ENCODE peak calls at places on chromosomes 3 and 15, in nine cellular contexts. Z is left lung; W is stomach; F is prostate gland; A is MCF 10A; C is fibroblast of lung; I is Calu3; S is CD4-positive, alpha-beta T cell; O is body of pancreas. Q is an unnamed sample.

GRCh38 chr15:32824777-32825176 is 107.0 kb downstream of the GREM1 start:
- DNase-seq in W (no peak), S (no peak), A (peak; percentile 67), F (no peak), O (no peak), Z (no peak), I (no peak), C (peak; percentile 97), Q (no peak)

GRCh38 chr15:64865126-64865997 is 23.6 kb downstream of the PLEKHO2 start:
- DNase-seq in I (no peak), W (no peak), S (no peak), Z (no peak), A (no peak), O (no peak), F (no peak), C (no peak), Q (no peak)

GRCh38 chr3:126017310-126017709 is 48.3 kb downstream of the ROPN1B start:
- DNase-seq in W (no peak), O (no peak), A (no peak), F (no peak), S (no peak), C (no peak), I (no peak), Z (no peak), Q (no peak)

GRCh38 chr15:70165811-70166284 is 68.1 kb upstream of the TLE3 start:
- DNase-seq in A (no peak), W (peak; percentile 38), I (no peak), Z (no peak), S (no peak), C (peak; percentile 44), O (peak; percentile 77), F (peak; percentile 25), Q (no peak)

GRCh38 chr3:89262561-89262960 is 155.1 kb downstream of the EPHA3 start:
- DNase-seq in F (no peak), A (no peak), W (no peak), O (no peak), C (no peak), S (no peak), Z (peak; percentile 54), I (no peak), Q (no peak)

GRCh38 chr15:75844629-75845390 is 1.6 kb downstream of the UBE2Q2 start:
- DNase-seq in C (no peak), I (no peak), S (no peak), A (no peak), W (no peak), F (no peak), O (no peak), Z (no peak), Q (no peak)

GRCh38 chr3:172222474-172223071 is 183.2 kb downstream of the FNDC3B start:
- DNase-seq in C (no peak), A (no peak), O (no peak), Z (no peak), W (no peak), S (no peak), I (no peak), F (no peak), Q (no peak)

GRCh38 chr15:66685638-66686150 is 16.3 kb upstream of the SMAD6 start:
- DNase-seq in A (no peak), S (no peak), C (no peak), W (no peak), O (no peak), I (no peak), F (no peak), Z (no peak), Q (no peak)

GRCh38 chr3:181230258-181230657 is 240.7 kb upstream of the DNAJC19 start:
- DNase-seq in C (no peak), A (no peak), O (no peak), F (no peak), S (no peak), Z (peak; percentile 32), I (no peak), W (no peak), Q (no peak)
- TF ChIP-seq CTCF in C (no peak), A (no peak), O (no peak), F (no peak), S (no peak), Z (no peak), I (no peak), W (no peak), Q (no peak)

GRCh38 chr3:46662771-46663551 is 30.5 kb downstream of the ALS2CL start:
- DNase-seq in C (peak; percentile 45), W (peak; percentile 28), I (no peak), F (no peak), Z (peak; percentile 39), O (peak; percentile 45), S (no peak), A (no peak), Q (no peak)

GRCh38 chr3:46661776-46662766 is 31.4 kb downstream of the ALS2CL start:
- DNase-seq in S (no peak), A (no peak), O (no peak), I (no peak), F (no peak), Z (peak; percentile 61), W (no peak), C (no peak), Q (no peak)

GRCh38 chr3:46659285-46659684 is 34.2 kb downstream of the ALS2CL start:
- DNase-seq in Z (peak; percentile 34), S (no peak), F (no peak), C (no peak), A (no peak), I (no peak), O (no peak), W (no peak), Q (no peak)

GRCh38 chr3:46660003-46660402 is 33.5 kb downstream of the ALS2CL start:
- DNase-seq in O (no peak), F (no peak), W (no peak), S (no peak), I (no peak), A (no peak), C (no peak), Z (peak; percentile 37), Q (no peak)

DNA sequence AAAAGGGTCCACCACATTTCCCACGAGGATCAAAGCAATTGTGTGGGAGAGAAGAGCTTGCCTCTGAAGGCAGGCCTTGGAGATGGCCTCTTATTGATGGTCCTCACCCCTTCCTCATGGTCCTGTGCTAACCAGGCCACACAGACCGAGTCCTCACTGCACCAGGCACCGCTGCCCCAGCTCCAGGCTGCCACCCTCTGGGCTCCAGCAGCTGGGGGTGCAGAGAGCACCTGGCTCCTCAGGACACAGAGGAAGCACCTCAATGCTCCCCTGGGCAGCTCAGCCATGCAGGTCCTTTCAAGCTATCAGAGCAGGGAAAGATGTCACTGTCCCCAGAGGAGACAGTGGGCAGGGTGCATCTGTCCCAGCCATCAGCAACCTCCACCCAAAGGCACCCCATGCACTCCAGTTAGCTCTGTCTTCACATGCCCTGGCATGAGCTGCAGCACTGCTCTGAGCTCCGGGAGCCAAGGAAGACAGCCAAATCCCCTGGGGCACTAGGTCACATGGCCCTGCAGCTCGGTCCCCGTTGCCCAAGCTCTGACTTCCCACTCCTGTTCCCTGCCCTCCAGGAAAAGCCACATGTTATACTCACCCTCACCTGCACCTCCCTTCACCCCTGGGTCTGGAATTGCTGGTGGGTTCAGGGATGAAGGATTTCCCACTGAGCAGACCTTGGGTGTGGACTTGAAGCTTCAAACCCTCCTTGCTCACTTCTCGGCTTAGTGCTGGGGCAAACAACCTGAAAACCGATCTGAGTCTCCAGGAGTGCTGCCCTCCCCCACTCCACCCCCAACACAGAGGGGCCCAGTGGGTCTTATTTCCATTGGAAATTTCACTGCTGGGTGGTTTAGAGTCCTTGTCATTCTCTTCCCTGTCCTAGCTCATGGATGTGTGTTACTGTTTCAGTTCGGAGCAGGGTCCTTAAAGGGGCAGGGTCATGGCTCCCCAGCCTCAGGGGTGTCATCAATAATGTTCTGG is 32.6 kb downstream of the ALS2CL start:
- DNase-seq in Z (peak; percentile 36), O (no peak), A (peak; percentile 60), F (peak; percentile 73), W (peak; percentile 19), S (no peak), C (no peak), I (no peak), Q (no peak)
- TF ChIP-seq CTCF in Z (no peak), O (no peak), A (no peak), F (no peak), W (no peak), S (no peak), C (no peak), I (no peak), Q (no peak)

DNA sequence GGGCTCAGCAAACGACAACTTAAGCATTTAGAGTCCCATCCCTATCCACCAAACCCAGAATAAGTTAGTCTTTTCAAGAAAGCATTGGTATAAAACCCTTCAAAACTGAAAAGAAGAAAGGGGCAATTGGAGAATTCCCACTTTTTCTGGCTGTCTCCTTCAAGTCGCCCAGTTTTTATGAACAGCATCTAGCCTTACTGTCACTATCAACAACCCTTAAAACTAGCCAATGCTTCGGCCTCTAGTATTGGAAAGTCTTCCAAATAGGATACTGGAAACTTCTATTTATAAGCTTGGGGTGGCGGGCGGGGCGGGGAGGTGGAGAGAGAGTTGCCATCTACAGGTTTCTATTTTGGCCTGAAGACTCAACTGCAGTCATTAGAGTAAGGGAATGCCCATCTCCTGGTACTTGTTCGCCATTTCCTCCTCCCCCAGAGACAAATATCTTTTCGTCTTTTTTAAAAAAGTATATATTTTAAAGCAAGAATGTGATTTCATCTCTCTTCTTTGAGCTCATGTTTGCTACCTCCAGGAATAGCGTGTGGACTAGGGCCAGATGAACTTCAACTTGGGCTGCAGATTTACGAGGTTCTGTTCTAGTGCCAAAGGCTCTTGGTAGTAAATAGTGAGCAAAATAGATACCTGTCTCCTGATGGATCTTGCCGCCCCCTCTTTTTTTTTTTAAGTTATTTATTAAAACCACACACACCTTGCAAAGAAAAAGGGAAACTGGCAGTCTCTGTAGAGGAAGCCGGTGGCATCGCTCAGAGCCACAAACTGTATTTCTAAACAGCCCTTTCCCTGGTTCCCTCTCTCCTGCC is 2.7 kb downstream of the BCL6 start:
- DNase-seq in F (peak; percentile 82), Z (no peak), C (peak; percentile 57), W (peak; percentile 55), O (peak; percentile 52), S (no peak), A (peak; percentile 59), I (no peak), Q (no peak)
- TF ChIP-seq CTCF in F (no peak), Z (no peak), C (no peak), W (no peak), O (no peak), S (peak; percentile 9), A (no peak), I (no peak), Q (no peak)

GRCh38 chr3:11507719-11508118 is 136.0 kb downstream of the VGLL4 start:
- DNase-seq in F (no peak), I (no peak), C (no peak), W (no peak), Z (no peak), S (no peak), A (no peak), O (no peak), Q (no peak)

GRCh38 chr3:11510001-11510760 is 133.5 kb downstream of the VGLL4 start:
- DNase-seq in I (no peak), O (no peak), F (no peak), A (no peak), S (no peak), W (no peak), C (no peak), Z (no peak), Q (no peak)

GRCh38 chr3:11513817-11514135 is 129.9 kb downstream of the VGLL4 start:
- DNase-seq in I (no peak), O (no peak), A (no peak), F (no peak), C (peak; percentile 39), S (no peak), W (no peak), Z (no peak), Q (no peak)

GRCh38 chr3:11508346-11509174 is 135.2 kb downstream of the VGLL4 start:
- DNase-seq in O (no peak), C (no peak), A (no peak), I (no peak), W (no peak), F (no peak), Z (no peak), S (no peak), Q (no peak)

DNA sequence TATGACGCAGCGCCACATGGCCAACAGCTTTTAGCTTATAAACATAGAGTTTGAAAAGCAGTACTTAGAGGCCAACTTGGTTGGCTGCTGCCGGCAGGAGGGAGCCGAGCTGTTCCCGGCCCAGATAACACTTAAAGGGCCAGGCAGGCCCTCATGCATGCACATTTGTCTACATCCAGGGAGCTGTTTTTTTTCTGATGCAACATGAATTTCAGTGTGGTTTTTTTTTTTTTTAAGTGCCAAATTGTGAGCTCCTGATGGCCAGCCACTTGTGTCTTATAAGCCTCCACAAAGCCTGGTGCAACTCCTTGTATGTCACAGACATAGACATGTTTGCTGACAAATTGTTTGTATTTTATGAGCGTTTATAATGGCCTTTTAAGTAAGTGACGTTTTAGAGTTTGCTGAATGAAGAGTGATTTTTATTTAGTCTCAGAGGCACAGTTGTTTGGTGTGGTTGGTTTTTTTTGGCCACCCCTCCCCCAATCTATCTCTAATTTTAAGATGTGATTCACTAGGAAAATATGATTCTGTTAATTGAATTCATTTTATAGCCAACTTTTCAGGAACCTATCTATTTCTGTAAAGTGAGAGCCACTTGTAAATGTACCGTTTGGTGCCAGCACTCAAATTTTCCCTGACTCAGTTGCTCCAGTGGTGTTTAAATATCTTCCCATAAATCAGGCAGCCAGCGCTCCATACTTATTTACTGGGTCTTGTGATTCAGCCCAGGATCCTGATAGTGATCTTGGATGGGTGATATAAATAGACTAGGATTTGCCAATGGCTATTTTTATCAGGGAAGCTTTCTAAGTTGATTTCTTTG is 134.3 kb downstream of the VGLL4 start:
- DNase-seq in O (peak; percentile 88), S (no peak), Z (no peak), A (peak; percentile 53), W (peak; percentile 77), C (peak; percentile 95), I (peak; percentile 19), F (peak; percentile 53), Q (no peak)
- TF ChIP-seq CTCF in O (no peak), S (no peak), Z (no peak), A (no peak), W (no peak), C (peak; percentile 40), I (no peak), F (peak; percentile 10), Q (peak; percentile 30)

Q was measured in type B pancreatic cell.